ENCODE peak calls at places on chromosomes 6 and 20, in seven cellular contexts. R, W, Z, L, G, T and I are unnamed samples.

GRCh38 chr6:64280569-64280968 is 645.0 kb downstream of the PHF3 start:
- DNase-seq in T (peak), W (no peak), R (peak), Z (peak), G (no peak), L (no peak), I (peak)

GRCh38 chr6:132715204-132715603 is 1.3 kb upstream of the VNN1 start:
- DNase-seq in W (no peak), G (peak), R (peak), Z (peak), L (peak), T (peak), I (no peak)

GRCh38 chr20:47818466-47818865 is 33.2 kb upstream of the SULF2 start:
- DNase-seq in G (no peak), R (no peak), L (no peak), W (no peak), Z (no peak), T (no peak), I (no peak)

GRCh38 chr20:47432251-47433210 is 69.2 kb upstream of the NCOA3 start:
- DNase-seq in G (no peak), Z (no peak), W (no peak), L (no peak), T (no peak), R (no peak), I (no peak)

GRCh38 chr6:79672631-79673065 is 41.5 kb downstream of the SH3BGRL2 start:
- DNase-seq in G (no peak), T (no peak), Z (no peak), R (no peak), W (no peak), L (peak), I (peak)

GRCh38 chr20:199996-200395 is 10.5 kb upstream of the DEFB128 start:
- DNase-seq in R (no peak), Z (no peak), T (no peak), W (no peak), G (no peak), L (no peak), I (no peak)

GRCh38 chr20:16490696-16491095 is 82.6 kb downstream of the KIF16B start:
- DNase-seq in L (no peak), R (no peak), Z (no peak), G (no peak), W (no peak), T (no peak), I (no peak)

GRCh38 chr20:35663813-35664543 is 722 bp downstream of the CPNE1 start:
- DNase-seq in L (no peak), G (peak), Z (peak), R (peak), W (peak), T (peak), I (peak)

GRCh38 chr6:105985816-105986632 is 100.1 kb upstream of the PRDM1 start:
- DNase-seq in G (no peak), W (no peak), R (peak), T (no peak), L (no peak), Z (peak), I (no peak)

GRCh38 chr6:44593539-44593944 is 206.0 kb downstream of the CDC5L start:
- DNase-seq in W (peak), L (peak), T (peak), R (peak), G (peak), Z (peak), I (peak)

GRCh38 chr6:44109212-44109611 is 18.0 kb downstream of the MRPL14 start:
- DNase-seq in T (no peak), R (no peak), G (no peak), W (no peak), L (no peak), Z (no peak), I (no peak)

GRCh38 chr6:163249651-163250101 is 164.8 kb upstream of the QKI start:
- DNase-seq in W (no peak), R (no peak), Z (no peak), L (no peak), T (no peak), G (no peak), I (no peak)

GRCh38 chr6:26205625-26206574 is 118.7 kb downstream of the HFE start:
- DNase-seq in L (peak), G (no peak), W (no peak), T (no peak), Z (no peak), R (peak), I (peak)

GRCh38 chr6:52285174-52286068 is 879 bp upstream of the MCM3 start:
- DNase-seq in T (no peak), L (peak), R (no peak), Z (peak), W (no peak), G (no peak), I (no peak)

GRCh38 chr6:139846538-139847321 is 472.3 kb upstream of the CITED2 start:
- DNase-seq in R (no peak), Z (peak), T (no peak), W (no peak), L (no peak), G (no peak), I (no peak)

GRCh38 chr20:3876676-3877075 is 12.5 kb upstream of the PANK2 start:
- DNase-seq in R (no peak), T (no peak), Z (no peak), G (no peak), L (no peak), W (no peak), I (no peak)

GRCh38 chr20:14632906-14633305 is 295.5 kb upstream of the FLRT3 start:
- DNase-seq in W (no peak), G (no peak), L (no peak), Z (no peak), T (no peak), R (no peak), I (no peak)

GRCh38 chr6:150150821-150151646 is 8.2 kb downstream of the PPP1R14C start:
- DNase-seq in W (no peak), G (no peak), Z (no peak), R (no peak), T (no peak), L (no peak), I (no peak)

GRCh38 chr6:33072508-33073100 is 845 bp downstream of the HLA-DPA1 start:
- DNase-seq in Z (no peak), W (no peak), T (no peak), L (no peak), R (no peak), G (no peak), I (no peak)

GRCh38 chr6:140499607-140500006 is 1125.2 kb upstream of the CITED2 start:
- DNase-seq in Z (no peak), G (no peak), R (no peak), T (no peak), L (no peak), W (no peak), I (no peak)

GRCh38 chr6:88177961-88178464 is 11.9 kb upstream of the CNR1 start:
- DNase-seq in W (no peak), R (no peak), T (no peak), Z (no peak), L (no peak), G (no peak), I (peak)

GRCh38 chr6:15533379-15534044 is 129.3 kb downstream of the DTNBP1 start:
- DNase-seq in T (no peak), G (no peak), W (no peak), L (no peak), R (no peak), Z (no peak), I (no peak)

GRCh38 chr6:158631678-158632537 is 12.6 kb downstream of the DYNLT1 start:
- DNase-seq in W (no peak), G (no peak), T (no peak), Z (no peak), L (peak), R (no peak), I (no peak)

GRCh38 chr6:17289491-17290106 is 8.4 kb downstream of the RBM24 start:
- DNase-seq in G (no peak), L (no peak), T (no peak), Z (peak), R (no peak), W (no peak), I (no peak)

GRCh38 chr20:1696521-1697209 is 39.1 kb upstream of the SIRPG start:
- DNase-seq in G (no peak), R (no peak), L (no peak), W (no peak), T (no peak), Z (no peak), I (no peak)

GRCh38 chr6:18561006-18561750 is 174.0 kb downstream of the RNF144B start:
- DNase-seq in R (no peak), T (no peak), L (peak), G (no peak), W (no peak), Z (no peak), I (no peak)

GRCh38 chr20:37344506-37345338 is 1.2 kb upstream of the SRC start:
- DNase-seq in L (no peak), Z (no peak), R (no peak), T (peak), G (no peak), W (no peak), I (no peak)

GRCh38 chr20:61557603-61558002 is 305.5 kb downstream of the CDH4 start:
- DNase-seq in W (no peak), G (no peak), L (no peak), Z (no peak), R (no peak), T (no peak), I (no peak)

GRCh38 chr6:117138407-117138806 is 127.0 kb upstream of the VGLL2 start:
- DNase-seq in Z (no peak), L (no peak), G (no peak), W (no peak), R (no peak), T (no peak), I (no peak)

GRCh38 chr6:150100745-150101144 is 31.8 kb upstream of the ULBP3 start:
- DNase-seq in W (no peak), G (no peak), L (no peak), T (no peak), Z (no peak), R (no peak), I (no peak)

GRCh38 chr6:154805288-154805911 is 72.2 kb downstream of the SCAF8 start:
- DNase-seq in Z (peak), W (no peak), G (no peak), R (no peak), L (peak), T (no peak), I (peak)

GRCh38 chr20:48750941-48751620 is 76.7 kb downstream of the PREX1 start:
- DNase-seq in L (no peak), Z (no peak), R (peak), W (peak), G (peak), T (no peak), I (no peak)

GRCh38 chr20:63532449-63532971 is 4.7 kb downstream of the PTK6 start:
- DNase-seq in T (peak), Z (no peak), W (no peak), G (no peak), L (no peak), R (no peak), I (no peak)

GRCh38 chr6:84416043-84416657 is 188.7 kb upstream of the CEP162 start:
- DNase-seq in L (no peak), G (no peak), R (no peak), T (no peak), W (no peak), Z (no peak), I (no peak)

DNA sequence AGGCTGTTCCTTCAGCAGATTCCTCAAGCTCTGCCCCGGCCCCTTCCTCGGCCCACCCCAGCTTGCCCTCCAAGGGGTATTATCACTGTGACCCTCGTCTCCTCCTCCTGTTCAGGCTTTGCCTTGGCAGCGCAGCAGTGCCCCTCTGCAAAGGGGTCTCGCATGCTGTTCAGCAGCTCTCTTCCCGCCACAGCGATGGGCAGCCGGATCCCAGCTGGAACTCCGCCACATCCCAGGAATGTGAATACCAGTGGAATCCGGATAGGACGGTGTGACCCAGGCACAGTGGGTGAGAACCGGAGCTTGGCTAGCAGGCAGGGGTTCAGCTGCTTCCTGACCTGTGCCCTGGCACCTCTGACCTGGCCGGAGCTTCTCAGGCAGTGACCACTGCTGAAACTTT is 52.9 kb downstream of the RNASET2 start:
- DNase-seq in T (no peak), L (no peak), W (no peak), G (no peak), R (no peak), Z (no peak), I (no peak)
- TF ChIP-seq CTCF in T (no peak), L (no peak), W (no peak), G (no peak), R (no peak), Z (no peak), I (no peak)

GRCh38 chr6:142045380-142046270 is 87.1 kb upstream of the GJE1 start:
- DNase-seq in R (no peak), T (no peak), L (peak), G (no peak), W (no peak), Z (peak), I (no peak)

GRCh38 chr6:142047934-142048592 is 84.7 kb upstream of the GJE1 start:
- DNase-seq in Z (no peak), T (no peak), R (no peak), G (no peak), W (no peak), L (no peak), I (no peak)

GRCh38 chr6:142051404-142051803 is 81.3 kb upstream of the GJE1 start:
- DNase-seq in R (no peak), G (no peak), L (no peak), W (no peak), T (no peak), Z (no peak), I (no peak)

DNA sequence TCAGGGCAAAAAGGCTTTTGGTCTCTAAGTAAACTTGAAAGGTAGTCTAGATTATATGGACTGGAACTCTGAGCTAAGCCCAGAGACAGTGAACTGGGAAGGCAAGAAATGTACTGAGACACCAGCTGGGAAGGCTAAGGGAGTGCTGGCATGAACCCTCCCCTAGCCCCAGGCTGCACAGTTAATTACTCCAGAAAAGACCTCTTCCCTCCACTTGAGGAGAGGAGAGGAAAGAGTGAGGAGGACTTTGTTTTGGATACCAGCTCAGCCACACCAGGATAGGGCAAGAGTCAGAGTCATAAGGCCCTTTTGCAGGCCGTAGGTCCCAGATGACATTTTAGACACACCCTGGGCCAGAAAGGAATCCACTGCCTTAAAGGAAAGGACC is 84.1 kb upstream of the GJE1 start:
- DNase-seq in L (no peak), Z (no peak), R (no peak), T (no peak), W (no peak), G (no peak), I (no peak)
- TF ChIP-seq CTCF in L (no peak), Z (no peak), R (no peak), T (no peak), W (no peak), G (no peak), I (no peak)

GRCh38 chr20:22863881-22864280 is 171.2 kb upstream of the SSTR4 start:
- DNase-seq in R (no peak), Z (peak), T (no peak), L (no peak), W (no peak), G (no peak), I (no peak)

GRCh38 chr20:22861990-22862389 is 173.1 kb upstream of the SSTR4 start:
- DNase-seq in Z (no peak), T (no peak), R (no peak), L (peak), W (no peak), G (peak), I (no peak)

GRCh38 chr20:22866757-22867425 is 168.2 kb upstream of the SSTR4 start:
- DNase-seq in R (no peak), L (peak), T (no peak), Z (no peak), W (no peak), G (no peak), I (no peak)

GRCh38 chr20:22861231-22861980 is 173.7 kb upstream of the SSTR4 start:
- DNase-seq in L (peak), Z (no peak), W (no peak), T (no peak), R (no peak), G (no peak), I (no peak)

DNA sequence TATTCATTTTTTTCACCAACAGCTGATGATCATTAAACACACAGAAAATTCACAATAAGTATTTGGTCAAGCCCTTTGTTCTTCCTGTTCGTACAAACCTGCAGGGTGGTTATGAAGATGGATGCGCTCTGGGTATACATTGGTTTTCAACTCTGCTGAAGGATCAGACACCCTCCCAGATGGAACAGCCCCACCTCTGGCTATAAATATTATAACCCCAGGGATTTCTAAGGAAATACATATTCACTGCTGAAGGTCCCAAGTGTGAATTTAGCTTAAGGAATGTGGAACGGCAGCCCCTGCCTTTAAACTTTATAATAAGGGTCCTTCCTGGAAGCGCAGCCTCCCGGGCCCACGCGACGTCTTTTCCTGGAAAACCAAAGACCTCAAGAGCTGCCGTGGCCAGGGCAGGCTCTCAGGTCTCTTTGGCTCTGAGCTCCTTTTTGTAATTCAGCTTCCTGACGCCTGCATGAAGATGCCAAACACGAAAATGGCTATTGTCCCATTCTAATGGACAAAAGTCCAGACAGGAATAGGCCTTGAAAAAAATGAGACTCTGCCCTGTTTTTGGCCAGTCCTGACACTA is 172.4 kb upstream of the SSTR4 start:
- DNase-seq in T (no peak), L (no peak), Z (no peak), R (no peak), W (no peak), G (no peak), I (no peak)
- TF ChIP-seq CTCF in T (no peak), L (no peak), Z (peak), R (no peak), W (no peak), G (no peak), I (no peak)

DNA sequence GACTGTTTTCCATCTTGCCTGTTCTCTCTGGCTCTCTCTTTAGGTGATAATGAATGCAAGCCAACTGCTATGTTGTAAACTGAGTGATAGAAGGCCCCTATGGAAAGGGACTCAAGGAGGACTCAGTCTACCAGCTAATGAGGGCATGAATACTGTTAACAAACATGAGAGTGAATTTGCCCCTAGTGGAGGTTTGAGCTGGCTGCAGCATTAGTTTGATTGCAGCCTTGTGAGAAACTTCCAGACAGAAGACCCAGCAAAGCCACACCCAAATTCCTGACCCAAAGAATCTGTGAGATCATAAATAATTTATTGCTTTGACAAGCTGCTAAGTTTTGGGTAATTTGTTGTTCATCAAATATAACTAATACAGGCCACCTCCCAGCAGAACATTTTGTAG is 50.0 kb upstream of the PLCB1 start:
- DNase-seq in L (no peak), Z (no peak), G (no peak), R (no peak), W (no peak), T (no peak), I (no peak)
- TF ChIP-seq CTCF in L (peak), Z (peak), G (peak), R (peak), W (no peak), T (peak), I (no peak)

GRCh38 chr6:168884646-168885086 is 369.0 kb downstream of the THBS2 start:
- DNase-seq in W (peak), L (peak), R (peak), G (peak), T (peak), Z (peak), I (peak)
- TF ChIP-seq CTCF in W (peak), L (peak), R (peak), G (peak), T (peak), Z (peak), I (peak)

GRCh38 chr6:36542041-36542440 is 5.2 kb downstream of the STK38 start:
- DNase-seq in W (no peak), L (no peak), R (no peak), Z (no peak), G (no peak), T (no peak), I (no peak)

GRCh38 chr6:36544228-36544627 is 3.1 kb downstream of the STK38 start:
- DNase-seq in W (peak), G (no peak), T (no peak), Z (no peak), R (no peak), L (peak), I (peak)

GRCh38 chr6:36536873-36537547 is 10.3 kb downstream of the STK38 start:
- DNase-seq in G (no peak), W (no peak), L (no peak), R (no peak), Z (no peak), T (no peak), I (no peak)

DNA sequence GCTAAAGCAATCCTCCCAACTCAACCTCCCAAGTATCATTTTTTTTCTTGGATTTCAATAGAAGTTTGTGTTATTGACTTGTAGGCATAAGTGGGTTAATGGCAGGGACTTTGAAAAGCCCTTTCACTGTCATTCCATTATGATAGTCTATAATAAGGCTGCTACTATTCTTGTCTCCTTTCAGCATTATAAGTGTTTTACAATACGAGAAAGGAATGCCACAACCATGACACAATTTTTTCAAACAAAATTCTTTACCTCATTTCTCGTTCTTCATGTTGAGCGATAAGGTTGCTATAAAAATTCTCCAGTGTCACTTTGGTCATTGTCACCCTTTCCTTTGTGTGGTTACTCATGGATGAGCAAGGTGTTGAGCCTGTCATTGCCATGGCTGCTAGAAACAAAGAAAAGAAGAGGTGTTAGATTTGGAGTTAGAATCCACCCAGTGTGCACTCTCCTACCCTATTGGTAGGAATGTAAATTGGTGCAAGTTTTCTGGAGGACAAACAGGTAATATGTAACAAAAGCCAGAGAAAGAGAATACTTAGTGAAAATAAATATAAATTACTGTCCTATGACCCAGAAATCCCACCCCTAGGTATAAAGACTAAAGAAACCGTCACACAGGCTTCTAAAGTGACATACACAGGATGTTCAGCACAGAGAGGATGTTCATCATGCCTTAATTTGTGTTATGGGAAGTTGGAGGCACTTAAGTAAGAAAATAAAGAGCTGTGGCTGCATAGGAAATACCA is 7.3 kb downstream of the STK38 start:
- DNase-seq in L (no peak), Z (no peak), T (no peak), G (no peak), R (no peak), W (no peak), I (no peak)
- TF ChIP-seq CTCF in L (no peak), Z (no peak), T (no peak), G (no peak), R (peak), W (no peak), I (no peak)